ENCODE peak calls at places on chromosome 19, in six cellular contexts. One of them, this sample, is unnamed.

GRCh38 chr19:48627211-48627864 is 8.0 kb downstream of the SPHK2 start:
- DNase-seq in natural killer cell: peak
- DNase-seq in BE2C: no peak
- DNase-seq in progenitor cell of endocrine pancreas: no peak
- DNase-seq in gastrocnemius medialis: no peak
- DNase-seq in hepatocyte: peak
- DNase-seq in this sample: no peak

GRCh38 chr19:16381756-16382401 is 57.3 kb downstream of the KLF2 start:
- DNase-seq in natural killer cell: no peak
- DNase-seq in BE2C: no peak
- DNase-seq in progenitor cell of endocrine pancreas: no peak
- DNase-seq in gastrocnemius medialis: peak
- DNase-seq in hepatocyte: no peak
- DNase-seq in this sample: no peak

GRCh38 chr19:16860118-16860517 is 28.7 kb upstream of the F2RL3 start:
- DNase-seq in natural killer cell: no peak
- DNase-seq in BE2C: no peak
- DNase-seq in progenitor cell of endocrine pancreas: no peak
- DNase-seq in gastrocnemius medialis: no peak
- DNase-seq in hepatocyte: no peak
- DNase-seq in this sample: no peak

GRCh38 chr19:35347171-35347929 is at the start of gene FFAR1:
- DNase-seq in natural killer cell: peak
- DNase-seq in BE2C: no peak
- DNase-seq in progenitor cell of endocrine pancreas: no peak
- DNase-seq in gastrocnemius medialis: no peak
- DNase-seq in hepatocyte: no peak
- DNase-seq in this sample: peak

GRCh38 chr19:16254851-16255408 is 57.2 kb downstream of the AP1M1 start:
- DNase-seq in natural killer cell: no peak
- DNase-seq in BE2C: no peak
- DNase-seq in progenitor cell of endocrine pancreas: no peak
- DNase-seq in gastrocnemius medialis: no peak
- DNase-seq in hepatocyte: no peak
- DNase-seq in this sample: no peak

GRCh38 chr19:32675720-32676185 is at the start of gene RGS9BP:
- DNase-seq in natural killer cell: peak
- DNase-seq in BE2C: peak
- DNase-seq in progenitor cell of endocrine pancreas: peak
- DNase-seq in gastrocnemius medialis: peak
- DNase-seq in hepatocyte: peak
- DNase-seq in this sample: peak

GRCh38 chr19:23440791-23441190 is 45.5 kb upstream of the ZNF91 start:
- DNase-seq in natural killer cell: no peak
- DNase-seq in BE2C: peak
- DNase-seq in progenitor cell of endocrine pancreas: no peak
- DNase-seq in gastrocnemius medialis: no peak
- DNase-seq in hepatocyte: no peak
- DNase-seq in this sample: no peak

GRCh38 chr19:4730740-4731171 is 7.1 kb upstream of the DPP9 start:
- DNase-seq in natural killer cell: peak
- DNase-seq in BE2C: peak
- DNase-seq in progenitor cell of endocrine pancreas: peak
- DNase-seq in gastrocnemius medialis: no peak
- DNase-seq in hepatocyte: no peak
- DNase-seq in this sample: no peak

GRCh38 chr19:17536957-17537356 is 18.5 kb upstream of the COLGALT1 start:
- DNase-seq in natural killer cell: no peak
- DNase-seq in BE2C: no peak
- DNase-seq in progenitor cell of endocrine pancreas: no peak
- DNase-seq in gastrocnemius medialis: no peak
- DNase-seq in hepatocyte: no peak
- DNase-seq in this sample: no peak

GRCh38 chr19:7933828-7934725 is 8.1 kb upstream of the CTXN1 start:
- DNase-seq in natural killer cell: no peak
- DNase-seq in BE2C: no peak
- DNase-seq in progenitor cell of endocrine pancreas: no peak
- DNase-seq in gastrocnemius medialis: no peak
- DNase-seq in hepatocyte: no peak
- DNase-seq in this sample: no peak
- TF ChIP-seq CTCF in natural killer cell: no peak
- TF ChIP-seq CTCF in BE2C: no peak
- TF ChIP-seq CTCF in progenitor cell of endocrine pancreas: no peak
- TF ChIP-seq CTCF in gastrocnemius medialis: no peak
- TF ChIP-seq CTCF in hepatocyte: no peak
- TF ChIP-seq CTCF in this sample: no peak

DNA sequence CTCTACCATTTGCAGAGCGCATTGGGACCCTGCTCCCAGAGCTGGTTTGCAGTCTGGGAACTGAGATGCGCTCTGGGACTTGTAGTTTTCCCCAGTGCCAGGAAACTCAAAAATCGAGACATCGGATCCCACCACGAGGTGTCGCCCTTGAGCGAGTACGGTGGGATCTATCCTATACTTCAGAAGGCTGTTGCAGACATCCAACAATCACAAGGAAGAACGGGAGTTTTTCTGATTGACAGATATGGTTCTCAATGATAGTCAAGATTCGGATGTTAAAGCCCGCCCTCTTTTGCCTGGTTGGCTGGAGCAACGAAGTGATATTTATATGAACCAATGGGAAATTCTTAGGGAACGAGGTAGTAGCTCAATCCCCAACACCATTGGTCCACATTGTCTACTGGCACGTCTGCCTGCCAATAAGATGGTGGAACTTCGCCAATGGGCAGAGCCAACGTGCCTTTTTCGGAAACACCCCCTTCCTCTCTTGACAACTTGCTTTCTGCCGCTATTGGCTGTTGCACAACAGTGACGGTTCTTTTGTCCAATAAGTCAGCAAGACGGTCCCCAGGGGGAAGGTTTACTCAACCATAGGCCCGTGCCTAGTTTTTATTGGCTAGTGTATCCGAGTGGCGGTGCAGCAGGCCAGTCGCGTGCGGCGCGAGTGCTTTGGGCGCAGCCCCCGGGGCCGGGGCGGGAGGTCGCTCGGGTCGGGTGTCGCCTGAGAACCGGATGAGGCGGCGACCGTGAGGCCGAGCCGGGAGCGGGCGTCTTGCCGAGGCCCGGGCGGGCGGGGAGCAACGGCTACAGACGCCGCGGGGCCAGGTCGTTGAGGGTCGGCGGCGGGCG is at the start of gene DNM2:
- DNase-seq in natural killer cell: peak
- DNase-seq in BE2C: peak
- DNase-seq in progenitor cell of endocrine pancreas: peak
- DNase-seq in gastrocnemius medialis: peak
- DNase-seq in hepatocyte: peak
- DNase-seq in this sample: peak
- TF ChIP-seq CTCF in natural killer cell: peak
- TF ChIP-seq CTCF in BE2C: peak
- TF ChIP-seq CTCF in progenitor cell of endocrine pancreas: peak
- TF ChIP-seq CTCF in gastrocnemius medialis: peak
- TF ChIP-seq CTCF in hepatocyte: peak
- TF ChIP-seq CTCF in this sample: peak

GRCh38 chr19:13742756-13743155 is 21.6 kb upstream of the MRI1 start:
- DNase-seq in natural killer cell: no peak
- DNase-seq in BE2C: no peak
- DNase-seq in progenitor cell of endocrine pancreas: no peak
- DNase-seq in gastrocnemius medialis: no peak
- DNase-seq in hepatocyte: no peak
- DNase-seq in this sample: no peak
- TF ChIP-seq CTCF in natural killer cell: no peak
- TF ChIP-seq CTCF in BE2C: no peak
- TF ChIP-seq CTCF in progenitor cell of endocrine pancreas: no peak
- TF ChIP-seq CTCF in gastrocnemius medialis: no peak
- TF ChIP-seq CTCF in hepatocyte: no peak
- TF ChIP-seq CTCF in this sample: no peak

DNA sequence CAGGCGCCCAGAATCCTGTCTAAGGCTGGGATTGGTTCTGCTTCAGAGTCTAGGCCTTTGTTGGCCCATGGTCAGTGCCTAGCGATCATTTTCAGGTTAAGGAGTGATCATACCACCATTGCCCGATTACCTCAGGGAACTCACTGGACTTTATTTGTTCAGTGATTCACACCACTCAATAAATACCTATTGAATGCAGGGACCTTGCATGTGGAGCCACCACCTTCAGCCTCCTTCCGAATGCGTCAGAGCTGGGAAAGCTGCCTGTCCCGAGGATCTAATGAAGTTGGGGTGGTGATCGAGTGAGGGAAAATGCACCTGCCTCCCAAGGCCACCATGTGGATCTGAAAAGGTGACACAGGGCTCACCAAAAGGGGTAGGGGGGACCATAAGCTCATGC is 40.0 kb upstream of the POU2F2 start:
- DNase-seq in natural killer cell: no peak
- DNase-seq in BE2C: no peak
- DNase-seq in progenitor cell of endocrine pancreas: no peak
- DNase-seq in gastrocnemius medialis: no peak
- DNase-seq in hepatocyte: peak
- DNase-seq in this sample: no peak
- TF ChIP-seq CTCF in natural killer cell: no peak
- TF ChIP-seq CTCF in BE2C: no peak
- TF ChIP-seq CTCF in progenitor cell of endocrine pancreas: no peak
- TF ChIP-seq CTCF in gastrocnemius medialis: no peak
- TF ChIP-seq CTCF in hepatocyte: no peak
- TF ChIP-seq CTCF in this sample: no peak

GRCh38 chr19:30684613-30685012 is 312.4 kb downstream of the ZNF536 start:
- DNase-seq in natural killer cell: no peak
- DNase-seq in BE2C: no peak
- DNase-seq in progenitor cell of endocrine pancreas: no peak
- DNase-seq in gastrocnemius medialis: no peak
- DNase-seq in hepatocyte: no peak
- DNase-seq in this sample: peak

GRCh38 chr19:30686911-30687566 is 314.9 kb downstream of the ZNF536 start:
- DNase-seq in natural killer cell: no peak
- DNase-seq in BE2C: no peak
- DNase-seq in progenitor cell of endocrine pancreas: no peak
- DNase-seq in gastrocnemius medialis: no peak
- DNase-seq in hepatocyte: no peak
- DNase-seq in this sample: no peak

GRCh38 chr19:30688696-30689095 is 316.5 kb downstream of the ZNF536 start:
- DNase-seq in natural killer cell: no peak
- DNase-seq in BE2C: no peak
- DNase-seq in progenitor cell of endocrine pancreas: no peak
- DNase-seq in gastrocnemius medialis: no peak
- DNase-seq in hepatocyte: no peak
- DNase-seq in this sample: no peak

GRCh38 chr19:30685601-30686000 is 313.4 kb downstream of the ZNF536 start:
- DNase-seq in natural killer cell: no peak
- DNase-seq in BE2C: no peak
- DNase-seq in progenitor cell of endocrine pancreas: no peak
- DNase-seq in gastrocnemius medialis: no peak
- DNase-seq in hepatocyte: no peak
- DNase-seq in this sample: no peak

DNA sequence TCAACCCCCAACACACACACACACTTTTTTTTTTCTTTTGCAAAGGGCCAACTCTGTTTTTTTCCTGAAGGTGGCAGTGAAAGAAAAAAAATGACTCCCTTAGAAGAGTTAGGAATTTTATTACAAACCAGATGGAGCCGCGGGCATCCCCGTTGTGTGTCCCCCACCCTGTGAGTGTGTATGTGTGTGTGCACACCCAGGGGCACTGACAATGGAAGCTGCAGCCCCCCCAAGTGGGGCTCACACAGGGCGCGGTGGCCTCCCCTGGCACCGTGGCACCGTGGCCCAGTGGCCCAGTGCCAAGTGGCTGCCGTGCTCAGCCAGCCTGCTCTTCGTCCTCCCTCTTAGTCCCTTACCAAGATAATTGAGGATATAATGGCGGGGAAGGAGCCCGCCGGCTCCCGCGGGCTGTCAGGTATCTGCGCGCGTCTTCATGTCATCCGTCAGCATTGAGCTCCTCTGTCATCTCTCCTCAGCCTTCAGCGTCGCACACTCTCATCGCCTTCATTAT is 314.1 kb downstream of the ZNF536 start:
- DNase-seq in natural killer cell: no peak
- DNase-seq in BE2C: peak
- DNase-seq in progenitor cell of endocrine pancreas: no peak
- DNase-seq in gastrocnemius medialis: no peak
- DNase-seq in hepatocyte: peak
- DNase-seq in this sample: no peak
- TF ChIP-seq CTCF in natural killer cell: no peak
- TF ChIP-seq CTCF in BE2C: peak
- TF ChIP-seq CTCF in progenitor cell of endocrine pancreas: peak
- TF ChIP-seq CTCF in gastrocnemius medialis: no peak
- TF ChIP-seq CTCF in hepatocyte: peak
- TF ChIP-seq CTCF in this sample: no peak

DNA sequence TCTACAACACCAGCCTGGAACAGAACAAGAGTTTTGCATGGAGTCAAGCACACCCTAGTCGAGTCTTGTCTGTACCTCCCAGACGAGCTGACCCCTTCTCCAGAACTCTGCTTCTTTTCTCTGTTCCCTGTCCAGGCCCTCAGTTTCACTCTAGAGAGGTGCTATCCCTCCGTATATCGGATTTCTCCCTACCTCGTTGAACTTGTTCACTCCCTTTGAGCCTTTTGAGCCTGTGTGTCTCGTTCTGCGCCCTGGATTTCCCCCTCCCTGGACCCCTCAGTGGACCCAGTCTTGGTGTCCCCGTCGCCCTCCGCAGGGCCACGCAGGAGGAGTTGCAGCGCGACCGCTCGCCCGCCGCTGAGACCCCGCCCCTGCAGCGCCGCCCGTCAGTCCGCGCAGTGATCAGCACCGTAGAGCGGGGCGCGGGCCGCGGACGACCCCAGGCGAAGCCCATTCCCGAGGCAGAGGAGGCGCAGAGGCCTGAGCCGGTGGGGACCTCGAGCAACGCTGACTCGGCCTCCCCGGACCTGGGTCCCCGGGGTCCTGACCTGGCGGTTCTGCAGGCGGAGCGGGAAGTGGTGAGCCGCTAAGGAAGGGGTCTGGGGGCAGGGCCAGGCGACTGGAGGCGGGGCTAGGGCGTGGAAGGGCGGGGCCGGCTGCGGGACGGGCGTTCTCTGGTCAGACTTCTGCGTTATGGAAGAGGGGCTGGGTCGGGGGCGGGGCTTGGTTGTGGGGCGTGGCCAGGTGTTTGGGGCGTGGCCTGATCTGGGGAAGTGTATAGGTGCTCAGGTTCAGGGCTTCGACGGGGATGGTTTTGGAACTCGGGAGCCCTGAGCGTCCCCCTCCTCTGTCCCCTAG is 5.5 kb downstream of the EPS8L1 start:
- DNase-seq in natural killer cell: peak
- DNase-seq in BE2C: peak
- DNase-seq in progenitor cell of endocrine pancreas: peak
- DNase-seq in gastrocnemius medialis: peak
- DNase-seq in hepatocyte: peak
- DNase-seq in this sample: peak
- TF ChIP-seq CTCF in natural killer cell: no peak
- TF ChIP-seq CTCF in BE2C: no peak
- TF ChIP-seq CTCF in progenitor cell of endocrine pancreas: no peak
- TF ChIP-seq CTCF in gastrocnemius medialis: no peak
- TF ChIP-seq CTCF in hepatocyte: no peak
- TF ChIP-seq CTCF in this sample: no peak